ENCODE peak calls at places on chromosomes 5 and 9, in seven cellular contexts. One of them, this sample, is unnamed.

GRCh38 chr9:113808391-113809191 is 67.5 kb upstream of the ZNF618 start:
- DNase-seq in cardiac muscle cell: no peak
- DNase-seq in psoas muscle: peak
- DNase-seq in fibroblast of lung: peak
- DNase-seq in ovary: peak
- DNase-seq in transverse colon: no peak
- DNase-seq in sigmoid colon: no peak
- DNase-seq in this sample: peak

GRCh38 chr5:5209101-5209500 is 69.0 kb downstream of the ADAMTS16 start:
- DNase-seq in cardiac muscle cell: no peak
- DNase-seq in psoas muscle: no peak
- DNase-seq in fibroblast of lung: peak
- DNase-seq in ovary: no peak
- DNase-seq in transverse colon: no peak
- DNase-seq in sigmoid colon: no peak
- DNase-seq in this sample: no peak

GRCh38 chr9:20511680-20512079 is 110.6 kb downstream of the MLLT3 start:
- DNase-seq in cardiac muscle cell: no peak
- DNase-seq in psoas muscle: no peak
- DNase-seq in fibroblast of lung: no peak
- DNase-seq in ovary: no peak
- DNase-seq in transverse colon: no peak
- DNase-seq in sigmoid colon: no peak
- DNase-seq in this sample: no peak

GRCh38 chr5:149130121-149130931 is 11.0 kb upstream of the ABLIM3 start:
- DNase-seq in cardiac muscle cell: no peak
- DNase-seq in psoas muscle: no peak
- DNase-seq in fibroblast of lung: no peak
- DNase-seq in ovary: no peak
- DNase-seq in transverse colon: no peak
- DNase-seq in sigmoid colon: no peak
- DNase-seq in this sample: no peak

GRCh38 chr9:91161465-91162275 is 200.0 kb downstream of the AUH start:
- DNase-seq in cardiac muscle cell: no peak
- DNase-seq in psoas muscle: no peak
- DNase-seq in fibroblast of lung: no peak
- DNase-seq in ovary: no peak
- DNase-seq in transverse colon: no peak
- DNase-seq in sigmoid colon: no peak
- DNase-seq in this sample: no peak

GRCh38 chr9:128457207-128457606 is 1.4 kb downstream of the ODF2 start:
- DNase-seq in cardiac muscle cell: no peak
- DNase-seq in psoas muscle: no peak
- DNase-seq in fibroblast of lung: no peak
- DNase-seq in ovary: no peak
- DNase-seq in transverse colon: no peak
- DNase-seq in sigmoid colon: no peak
- DNase-seq in this sample: no peak

GRCh38 chr9:124695280-124695890 is 75.7 kb downstream of the NR6A1 start:
- DNase-seq in cardiac muscle cell: no peak
- DNase-seq in psoas muscle: no peak
- DNase-seq in fibroblast of lung: peak
- DNase-seq in ovary: no peak
- DNase-seq in transverse colon: no peak
- DNase-seq in sigmoid colon: no peak
- DNase-seq in this sample: no peak

GRCh38 chr9:126119731-126120130 is 206.9 kb upstream of the MVB12B start:
- DNase-seq in cardiac muscle cell: no peak
- DNase-seq in psoas muscle: no peak
- DNase-seq in fibroblast of lung: no peak
- DNase-seq in ovary: no peak
- DNase-seq in transverse colon: no peak
- DNase-seq in sigmoid colon: no peak
- DNase-seq in this sample: no peak

GRCh38 chr5:134345996-134346395 is 21.0 kb downstream of the CDKL3 start:
- DNase-seq in cardiac muscle cell: no peak
- DNase-seq in psoas muscle: no peak
- DNase-seq in fibroblast of lung: no peak
- DNase-seq in ovary: no peak
- DNase-seq in transverse colon: no peak
- DNase-seq in sigmoid colon: no peak
- DNase-seq in this sample: no peak

GRCh38 chr5:154293219-154293618 is 102.7 kb downstream of the GALNT10 start:
- DNase-seq in cardiac muscle cell: no peak
- DNase-seq in psoas muscle: no peak
- DNase-seq in fibroblast of lung: no peak
- DNase-seq in ovary: no peak
- DNase-seq in transverse colon: no peak
- DNase-seq in sigmoid colon: no peak
- DNase-seq in this sample: no peak

GRCh38 chr5:154298060-154298459 is 107.5 kb downstream of the GALNT10 start:
- DNase-seq in cardiac muscle cell: no peak
- DNase-seq in psoas muscle: no peak
- DNase-seq in fibroblast of lung: no peak
- DNase-seq in ovary: no peak
- DNase-seq in transverse colon: no peak
- DNase-seq in sigmoid colon: no peak
- DNase-seq in this sample: no peak

GRCh38 chr5:154295551-154295950 is 105.0 kb downstream of the GALNT10 start:
- DNase-seq in cardiac muscle cell: no peak
- DNase-seq in psoas muscle: no peak
- DNase-seq in fibroblast of lung: no peak
- DNase-seq in ovary: no peak
- DNase-seq in transverse colon: no peak
- DNase-seq in sigmoid colon: no peak
- DNase-seq in this sample: no peak

GRCh38 chr5:154300207-154300606 is 109.7 kb downstream of the GALNT10 start:
- DNase-seq in cardiac muscle cell: no peak
- DNase-seq in psoas muscle: no peak
- DNase-seq in fibroblast of lung: no peak
- DNase-seq in ovary: no peak
- DNase-seq in transverse colon: no peak
- DNase-seq in sigmoid colon: no peak
- DNase-seq in this sample: no peak

DNA sequence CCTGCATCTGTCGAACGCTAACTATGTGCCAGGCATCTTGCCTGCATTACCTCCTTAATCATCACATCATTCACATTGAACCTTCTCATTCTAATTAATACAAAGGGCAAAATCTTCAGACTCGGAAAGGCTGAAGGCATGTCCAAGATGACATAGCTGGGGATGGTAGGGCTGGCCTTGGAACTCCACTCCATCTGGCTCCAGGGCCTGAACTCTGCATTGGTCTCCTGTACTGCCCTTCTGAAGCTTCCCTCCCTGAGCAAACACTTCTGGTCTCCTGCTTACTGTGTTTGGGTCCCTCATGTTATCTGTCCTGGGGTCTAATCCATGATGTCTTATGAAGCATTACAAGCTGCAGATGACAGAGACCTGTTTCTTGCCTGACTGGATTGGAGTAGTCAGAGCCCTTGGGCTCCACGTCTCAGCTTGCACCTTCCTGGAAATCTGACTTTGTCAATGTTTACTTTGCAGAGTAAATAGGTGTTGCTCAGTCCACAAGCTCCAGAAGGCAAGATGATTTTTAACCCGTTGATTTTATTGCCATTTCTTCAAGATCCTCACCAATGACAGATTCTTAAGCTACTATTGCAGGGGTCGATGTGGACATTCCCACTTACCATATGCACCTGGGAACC is 106.1 kb downstream of the GALNT10 start:
- DNase-seq in cardiac muscle cell: no peak
- DNase-seq in psoas muscle: no peak
- DNase-seq in fibroblast of lung: no peak
- DNase-seq in ovary: no peak
- DNase-seq in transverse colon: peak
- DNase-seq in sigmoid colon: no peak
- DNase-seq in this sample: no peak
- H3K27ac ChIP-seq in cardiac muscle cell: no peak
- H3K27ac ChIP-seq in psoas muscle: no peak
- H3K27ac ChIP-seq in fibroblast of lung: no peak
- H3K27ac ChIP-seq in ovary: no peak
- H3K27ac ChIP-seq in transverse colon: peak
- H3K27ac ChIP-seq in sigmoid colon: no peak
- H3K27ac ChIP-seq in this sample: no peak

GRCh38 chr9:131739988-131740648 is at the start of gene RAPGEF1:
- DNase-seq in cardiac muscle cell: peak
- DNase-seq in psoas muscle: peak
- DNase-seq in fibroblast of lung: peak
- DNase-seq in ovary: peak
- DNase-seq in transverse colon: peak
- DNase-seq in sigmoid colon: peak
- DNase-seq in this sample: no peak
- TF ChIP-seq CTCF in cardiac muscle cell: peak
- TF ChIP-seq CTCF in psoas muscle: peak
- TF ChIP-seq CTCF in fibroblast of lung: peak
- TF ChIP-seq CTCF in ovary: peak
- TF ChIP-seq CTCF in transverse colon: peak
- TF ChIP-seq CTCF in sigmoid colon: peak
- TF ChIP-seq CTCF in this sample: peak

GRCh38 chr5:14035859-14036440 is 91.5 kb upstream of the DNAH5 start:
- DNase-seq in cardiac muscle cell: peak
- DNase-seq in psoas muscle: no peak
- DNase-seq in fibroblast of lung: peak
- DNase-seq in ovary: no peak
- DNase-seq in transverse colon: peak
- DNase-seq in sigmoid colon: no peak
- DNase-seq in this sample: peak

GRCh38 chr5:14036514-14036913 is 92.0 kb upstream of the DNAH5 start:
- DNase-seq in cardiac muscle cell: no peak
- DNase-seq in psoas muscle: no peak
- DNase-seq in fibroblast of lung: peak
- DNase-seq in ovary: no peak
- DNase-seq in transverse colon: no peak
- DNase-seq in sigmoid colon: no peak
- DNase-seq in this sample: no peak

GRCh38 chr5:14038341-14038959 is 94.0 kb upstream of the DNAH5 start:
- DNase-seq in cardiac muscle cell: no peak
- DNase-seq in psoas muscle: no peak
- DNase-seq in fibroblast of lung: peak
- DNase-seq in ovary: no peak
- DNase-seq in transverse colon: no peak
- DNase-seq in sigmoid colon: no peak
- DNase-seq in this sample: peak

GRCh38 chr5:14034991-14035390 is 90.5 kb upstream of the DNAH5 start:
- DNase-seq in cardiac muscle cell: no peak
- DNase-seq in psoas muscle: no peak
- DNase-seq in fibroblast of lung: peak
- DNase-seq in ovary: no peak
- DNase-seq in transverse colon: no peak
- DNase-seq in sigmoid colon: no peak
- DNase-seq in this sample: no peak

DNA sequence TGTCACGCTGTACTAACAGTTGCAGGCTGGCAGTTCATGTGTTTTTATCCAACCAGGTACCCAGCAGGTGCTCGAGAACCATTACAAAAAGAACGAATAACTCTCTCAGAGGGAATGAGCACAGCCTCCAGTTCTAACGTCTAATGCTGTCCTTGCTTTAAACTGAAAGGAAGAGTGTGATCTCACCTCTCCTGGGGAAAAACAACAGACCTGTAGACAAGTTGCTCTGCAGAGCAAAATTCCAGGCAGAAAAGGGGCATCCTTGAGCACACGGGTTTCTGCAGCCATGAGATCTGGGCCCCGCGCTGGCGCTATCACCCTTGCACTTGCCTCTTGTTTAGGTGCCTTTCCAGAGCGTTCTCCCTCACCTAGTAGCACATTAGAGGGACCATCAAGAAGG is 92.5 kb upstream of the DNAH5 start:
- DNase-seq in cardiac muscle cell: no peak
- DNase-seq in psoas muscle: no peak
- DNase-seq in fibroblast of lung: peak
- DNase-seq in ovary: no peak
- DNase-seq in transverse colon: no peak
- DNase-seq in sigmoid colon: no peak
- DNase-seq in this sample: no peak
- H3K27ac ChIP-seq in cardiac muscle cell: no peak
- H3K27ac ChIP-seq in psoas muscle: peak
- H3K27ac ChIP-seq in fibroblast of lung: peak
- H3K27ac ChIP-seq in ovary: no peak
- H3K27ac ChIP-seq in transverse colon: peak
- H3K27ac ChIP-seq in sigmoid colon: peak
- H3K27ac ChIP-seq in this sample: peak

DNA sequence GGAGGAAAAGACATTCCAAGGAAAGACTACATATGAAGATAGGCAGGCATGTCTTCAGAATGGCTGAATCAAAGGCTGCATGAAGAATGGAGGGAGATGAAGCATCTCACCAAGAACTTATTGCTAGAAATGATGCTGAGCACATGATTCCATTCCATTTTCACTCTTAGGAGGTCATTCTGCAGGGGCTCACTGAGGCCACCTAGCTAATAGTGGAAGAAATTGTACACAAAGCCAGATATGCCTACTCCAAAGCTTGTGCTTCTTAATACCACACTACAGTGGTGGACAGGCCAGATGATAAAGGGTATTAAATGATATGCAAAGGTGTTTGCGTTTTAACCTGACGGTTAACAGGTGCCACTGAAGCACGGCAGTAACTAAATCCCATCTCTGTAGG is 14.7 kb downstream of the NDUFA8 start:
- DNase-seq in cardiac muscle cell: no peak
- DNase-seq in psoas muscle: no peak
- DNase-seq in fibroblast of lung: no peak
- DNase-seq in ovary: no peak
- DNase-seq in transverse colon: no peak
- DNase-seq in sigmoid colon: no peak
- DNase-seq in this sample: no peak
- TF ChIP-seq CTCF in cardiac muscle cell: peak
- TF ChIP-seq CTCF in psoas muscle: no peak
- TF ChIP-seq CTCF in fibroblast of lung: no peak
- TF ChIP-seq CTCF in ovary: no peak
- TF ChIP-seq CTCF in transverse colon: no peak
- TF ChIP-seq CTCF in sigmoid colon: no peak
- TF ChIP-seq CTCF in this sample: peak

DNA sequence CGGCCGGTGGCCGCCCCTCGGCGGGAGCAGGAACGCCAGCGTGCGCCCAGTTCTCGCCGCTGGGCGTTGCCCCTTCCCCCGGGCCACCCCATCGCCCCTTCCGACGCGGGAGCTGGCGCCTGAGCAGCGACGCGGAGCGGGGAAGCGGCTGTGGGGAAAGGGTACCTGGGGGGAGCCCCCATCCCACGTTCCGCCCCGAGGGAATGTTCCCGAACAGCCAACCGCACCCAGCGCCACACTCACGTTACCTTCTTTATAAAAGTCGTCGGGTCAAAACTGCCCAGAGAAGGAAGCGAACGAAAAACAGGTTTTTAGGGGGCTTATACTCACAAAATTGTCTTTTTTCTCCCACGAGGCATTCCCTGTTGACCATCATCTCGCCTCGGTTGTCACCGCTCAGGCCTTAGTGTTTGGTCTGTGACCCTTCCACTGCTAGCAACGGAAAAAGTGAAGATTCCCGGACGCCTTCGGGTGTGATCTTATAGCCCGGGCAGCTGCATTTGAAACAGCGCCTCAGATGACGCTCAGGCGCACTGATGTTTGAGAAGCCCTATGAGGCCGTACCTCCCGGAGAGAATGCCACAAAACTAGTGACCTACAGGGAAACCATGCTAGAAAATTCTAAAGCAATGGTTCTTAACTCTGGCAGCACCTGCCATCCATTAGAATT is 472 bp upstream of the GOLM1 start:
- DNase-seq in cardiac muscle cell: peak
- DNase-seq in psoas muscle: no peak
- DNase-seq in fibroblast of lung: peak
- DNase-seq in ovary: peak
- DNase-seq in transverse colon: peak
- DNase-seq in sigmoid colon: peak
- DNase-seq in this sample: no peak
- H3K27ac ChIP-seq in cardiac muscle cell: no peak
- H3K27ac ChIP-seq in psoas muscle: peak
- H3K27ac ChIP-seq in fibroblast of lung: peak
- H3K27ac ChIP-seq in ovary: peak
- H3K27ac ChIP-seq in transverse colon: peak
- H3K27ac ChIP-seq in sigmoid colon: peak
- H3K27ac ChIP-seq in this sample: peak